ENCODE peak calls at places on chromosomes 2 and 18, in nine cellular contexts. O, A, G, D, S, V, N, U and H are unnamed samples.

GRCh38 chr18:80163183-80163582 is 54.1 kb downstream of the ADNP2 start:
- DNase-seq in V (no peak), A (no peak), U (no peak), N (no peak), S (no peak), D (no peak), O (no peak), G (no peak), H (no peak)

GRCh38 chr18:58965930-58966662 is 101.4 kb downstream of the ZNF532 start:
- DNase-seq in O (no peak), S (no peak), A (no peak), V (no peak), D (no peak), G (no peak), U (no peak), N (no peak), H (no peak)

GRCh38 chr2:138712212-138712979 is 67.8 kb downstream of the NXPH2 start:
- DNase-seq in S (no peak), O (no peak), U (no peak), G (peak; percentile 40), A (no peak), V (no peak), D (no peak), N (no peak), H (no peak)

GRCh38 chr2:160334028-160334729 is 134.1 kb upstream of the ITGB6 start:
- DNase-seq in S (no peak), D (no peak), O (no peak), U (no peak), G (peak; percentile 91), N (no peak), A (no peak), V (no peak), H (no peak)

GRCh38 chr2:146602383-146602782 is 1242.4 kb upstream of the ACVR2A start:
- DNase-seq in S (no peak), O (no peak), A (no peak), N (no peak), D (no peak), G (peak; percentile 22), U (no peak), V (no peak), H (no peak)

GRCh38 chr2:204109681-204110080 is 173.1 kb downstream of the ICOS start:
- DNase-seq in A (no peak), U (no peak), V (no peak), D (no peak), S (no peak), O (peak; percentile 46), N (peak; percentile 11), G (no peak), H (peak; percentile 7)

GRCh38 chr2:46878886-46879285 is 36.7 kb downstream of the MCFD2 start:
- DNase-seq in N (peak; percentile 62), D (no peak), A (peak; percentile 55), U (peak; percentile 79), O (no peak), S (no peak), G (no peak), V (peak; percentile 87), H (peak; percentile 54)

GRCh38 chr2:147925886-147926285 is 81.1 kb downstream of the ACVR2A start:
- DNase-seq in O (no peak), A (no peak), G (no peak), D (no peak), N (no peak), S (no peak), U (no peak), V (no peak), H (no peak)

GRCh38 chr18:55588001-55588875 is at the start of gene TCF4:
- DNase-seq in A (peak; percentile 63), D (peak; percentile 50), G (peak; percentile 38), N (peak; percentile 71), U (peak; percentile 76), O (peak; percentile 59), S (no peak), V (peak; percentile 72), H (peak; percentile 85)

GRCh38 chr2:222715729-222716128 is 44.3 kb downstream of the MOGAT1 start:
- DNase-seq in V (no peak), S (no peak), G (no peak), A (no peak), D (no peak), N (no peak), O (no peak), U (no peak), H (no peak)

GRCh38 chr2:179264238-179265081 is at the start of gene SESTD1:
- DNase-seq in A (peak; percentile 66), N (peak; percentile 40), S (no peak), D (peak; percentile 82), V (peak; percentile 86), O (peak; percentile 43), U (peak; percentile 87), G (peak; percentile 46), H (peak; percentile 86)

GRCh38 chr2:16172324-16173175 is 232.2 kb downstream of the MYCN start:
- DNase-seq in S (no peak), V (no peak), N (peak; percentile 100), U (no peak), A (no peak), G (no peak), D (no peak), O (no peak), H (no peak)

GRCh38 chr2:144642106-144642505 is 122.2 kb upstream of the ZEB2 start:
- DNase-seq in S (no peak), U (no peak), N (no peak), A (no peak), G (no peak), D (no peak), V (no peak), O (no peak), H (no peak)

GRCh38 chr18:57819671-57820460 is 16.8 kb upstream of the ATP8B1 start:
- DNase-seq in G (peak; percentile 90), D (peak; percentile 79), O (peak; percentile 58), A (peak; percentile 83), N (peak; percentile 27), U (peak; percentile 91), V (no peak), S (peak; percentile 48), H (no peak)

GRCh38 chr18:37299471-37300304 is 265.9 kb downstream of the CELF4 start:
- DNase-seq in V (peak; percentile 85), A (peak; percentile 92), G (peak; percentile 80), D (peak; percentile 88), U (peak; percentile 87), N (peak; percentile 89), S (peak; percentile 46), O (peak; percentile 91), H (no peak)

GRCh38 chr2:239360008-239360407 is 40.8 kb downstream of the HDAC4 start:
- DNase-seq in O (peak; percentile 13), G (no peak), N (no peak), S (no peak), A (no peak), V (no peak), U (no peak), D (no peak), H (no peak)

GRCh38 chr2:50849205-50849604 is 182.7 kb downstream of the NRXN1 start:
- DNase-seq in D (no peak), V (no peak), G (no peak), A (no peak), N (no peak), U (no peak), S (no peak), O (no peak), H (no peak)

GRCh38 chr2:56217106-56217505 is 33.3 kb downstream of the CCDC85A start:
- DNase-seq in A (no peak), N (no peak), V (no peak), D (no peak), G (no peak), O (no peak), S (no peak), U (no peak), H (peak; percentile 17)

GRCh38 chr2:191230174-191230573 is 15.0 kb upstream of the MYO1B start:
- DNase-seq in U (no peak), G (peak; percentile 69), S (no peak), O (no peak), A (no peak), D (no peak), N (no peak), V (no peak), H (no peak)

GRCh38 chr2:207528980-207529329 is 807 bp upstream of the CREB1 start:
- DNase-seq in N (peak; percentile 36), U (peak; percentile 72), V (no peak), O (peak; percentile 50), G (peak; percentile 46), A (peak; percentile 57), D (no peak), S (no peak), H (no peak)

GRCh38 chr18:50306944-50307343 is 19.5 kb upstream of the CXXC1 start:
- DNase-seq in D (no peak), A (no peak), S (no peak), G (no peak), O (no peak), U (no peak), N (no peak), V (no peak), H (no peak)
- H3K4me3 ChIP-seq in D (no peak overlapping the region), A (no peak overlapping the region), S (no peak overlapping the region), G (no peak overlapping the region), O (peak overlapping the region; percentile 40), U (peak overlapping the region; percentile 61), N (peak overlapping the region; percentile 47), V (peak overlapping the region; percentile 49), H (no peak overlapping the region)

GRCh38 chr2:237097911-237098702 is 12.4 kb downstream of the COPS8 start:
- DNase-seq in V (no peak), N (no peak), G (peak; percentile 95), U (no peak), A (no peak), S (no peak), D (no peak), O (no peak), H (no peak)
- H3K36me3 ChIP-seq in V (peaks cover 28% of the 10 kb centered on the region), N (peaks cover 29% of the 10 kb centered on the region), G (peaks cover 68% of the 10 kb centered on the region), U (peaks cover 79% of the 10 kb centered on the region), A (peaks cover 62% of the 10 kb centered on the region), S (peaks cover 46% of the 10 kb centered on the region), D (peaks cover 10% of the 10 kb centered on the region), O (no peaks in the 10 kb centered on the region), H (peaks cover 15% of the 10 kb centered on the region)

DNA sequence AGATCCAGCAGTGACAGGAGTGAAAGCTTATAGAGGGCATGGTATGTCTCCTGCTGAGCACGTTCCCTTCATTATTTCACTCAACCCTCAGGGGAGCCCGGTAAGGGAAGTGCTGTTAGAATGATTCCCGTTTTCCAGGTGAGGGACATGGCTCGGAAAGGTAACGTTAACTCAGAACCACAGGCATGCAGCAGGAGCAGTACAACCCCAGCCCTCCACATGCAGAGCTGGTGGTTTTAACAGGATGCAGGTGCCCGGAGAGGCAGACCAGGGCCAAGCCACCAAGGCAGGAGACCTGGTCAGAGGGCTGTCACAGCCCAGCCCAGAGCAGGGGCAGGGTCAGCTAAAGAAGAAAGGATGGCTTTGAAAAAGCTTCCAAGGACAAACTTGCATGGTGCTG is 268.5 kb downstream of the SH3BP4 start:
- DNase-seq in D (no peak), S (no peak), V (no peak), U (no peak), G (no peak), O (no peak), N (no peak), A (no peak), H (no peak)
- H3K27me3 ChIP-seq in D (no peaks in the 10 kb centered on the region), S (no peaks in the 10 kb centered on the region), V (no peaks in the 10 kb centered on the region), U (no peaks in the 10 kb centered on the region), G (no peaks in the 10 kb centered on the region), O (no peaks in the 10 kb centered on the region), N (no peaks in the 10 kb centered on the region), A (no peaks in the 10 kb centered on the region), H (no peaks in the 10 kb centered on the region)

DNA sequence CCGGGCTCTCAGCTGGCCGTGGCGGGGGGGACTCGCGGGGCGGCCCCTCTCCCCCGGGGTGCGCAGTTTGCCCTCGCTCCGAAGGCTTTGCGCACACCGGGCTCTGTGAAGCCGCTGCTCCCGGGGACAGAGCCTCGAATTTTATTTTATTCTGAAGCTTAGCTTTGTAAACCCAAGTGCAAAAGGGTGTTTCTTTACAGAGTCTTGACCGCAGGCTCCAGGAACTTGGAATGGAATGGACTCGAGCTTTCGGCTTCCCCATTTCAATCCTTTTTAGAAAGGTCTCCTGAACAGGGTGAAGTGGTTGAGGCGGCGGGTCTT is 2.0 kb downstream of the GALR1 start:
- DNase-seq in O (no peak), S (no peak), D (no peak), V (no peak), A (no peak), G (no peak), N (no peak), U (no peak), H (no peak)
- H3K4me3 ChIP-seq in O (no peak overlapping the region), S (no peak overlapping the region), D (no peak overlapping the region), V (no peak overlapping the region), A (no peak overlapping the region), G (no peak overlapping the region), N (peak overlapping the region; percentile 35), U (no peak overlapping the region), H (peak overlapping the region; percentile 60)